ENCODE peak calls at places on chromosome 7, in four cellular contexts. C is neuronal stem cell, F is upper lobe of right lung, E is endodermal cell. H is an unnamed sample.

GRCh38 chr7:3561908-3562307 is 260.9 kb downstream of the SDK1 start:
- DNase-seq in C (no peak), F (no peak), E (no peak), H (no peak)

GRCh38 chr7:100785878-100786277 is 41.4 kb downstream of the EPHB4 start:
- DNase-seq in C (no peak), F (no peak), E (peak; percentile 75), H (peak; percentile 69)

GRCh38 chr7:113710310-113711106 is 208.3 kb downstream of the PPP1R3A start:
- DNase-seq in C (peak; percentile 81), F (no peak), E (peak; percentile 81), H (peak; percentile 43)

GRCh38 chr7:159144756-159145543 is at the start of gene VIPR2:
- DNase-seq in C (peak; percentile 17), F (no peak), E (peak; percentile 83), H (peak; percentile 88)

GRCh38 chr7:158382363-158382988 is 205.1 kb downstream of the PTPRN2 start:
- DNase-seq in C (no peak), F (peak; percentile 9), E (no peak), H (no peak)

GRCh38 chr7:48035967-48036478 is 680 bp downstream of the C7orf57 start:
- DNase-seq in C (peak; percentile 21), F (peak; percentile 72), E (peak; percentile 72), H (no peak)

GRCh38 chr7:127677433-127678230 is 25.6 kb downstream of the SND1 start:
- DNase-seq in C (no peak), F (no peak), E (no peak), H (no peak)

GRCh38 chr7:131570401-131570800 is 14.0 kb upstream of the PODXL start:
- DNase-seq in C (no peak), F (no peak), E (peak; percentile 36), H (no peak)

GRCh38 chr7:28207486-28208158 is 27.0 kb upstream of the JAZF1 start:
- DNase-seq in C (no peak), F (no peak), E (no peak), H (no peak)

GRCh38 chr7:29304756-29305155 is 110.2 kb downstream of the CHN2 start:
- DNase-seq in C (no peak), F (no peak), E (no peak), H (no peak)

GRCh38 chr7:134414109-134414508 is 44.8 kb downstream of the AKR1B1 start:
- DNase-seq in C (no peak), F (no peak), E (no peak), H (no peak)

GRCh38 chr7:68679456-68680234 is 918.6 kb upstream of the AUTS2 start:
- DNase-seq in C (no peak), F (no peak), E (no peak), H (no peak)

GRCh38 chr7:45670227-45670626 is 96.1 kb downstream of the ADCY1 start:
- DNase-seq in C (no peak), F (peak; percentile 38), E (peak; percentile 15), H (no peak)

GRCh38 chr7:7554021-7554432 is 12.7 kb upstream of the MIOS start:
- DNase-seq in C (no peak), F (no peak), E (no peak), H (no peak)

GRCh38 chr7:90461216-90461615 is 8.2 kb upstream of the PTTG1IP2 start:
- DNase-seq in C (no peak), F (no peak), E (no peak), H (no peak)

GRCh38 chr7:37714606-37715005 is 31.0 kb downstream of the GPR141 start:
- DNase-seq in C (no peak), F (no peak), E (no peak), H (no peak)

GRCh38 chr7:4523873-4524272 is 158.2 kb upstream of the FOXK1 start:
- DNase-seq in C (no peak), F (no peak), E (no peak), H (no peak)

GRCh38 chr7:155361363-155361680 is 63.6 kb downstream of the INSIG1 start:
- DNase-seq in C (no peak), F (peak; percentile 55), E (no peak), H (no peak)

GRCh38 chr7:2619120-2619519 is 12.7 kb upstream of the TTYH3 start:
- DNase-seq in C (no peak), F (no peak), E (no peak), H (no peak)

GRCh38 chr7:8365499-8366110 is 67.8 kb upstream of the NXPH1 start:
- DNase-seq in C (peak; percentile 20), F (no peak), E (no peak), H (peak; percentile 20)

GRCh38 chr7:22356855-22357310 is at the start of gene RAPGEF5:
- DNase-seq in C (peak; percentile 39), F (peak; percentile 81), E (peak; percentile 85), H (peak; percentile 93)

GRCh38 chr7:90064370-90064769 is 89.9 kb upstream of the STEAP1 start:
- DNase-seq in C (no peak), F (no peak), E (no peak), H (no peak)

GRCh38 chr7:140260338-140260737 is 83.6 kb upstream of the KDM7A start:
- DNase-seq in C (no peak), F (no peak), E (no peak), H (no peak)

GRCh38 chr7:12322287-12322902 is 81.3 kb downstream of the VWDE start:
- DNase-seq in C (no peak), F (no peak), E (no peak), H (no peak)

GRCh38 chr7:30225863-30226361 is 58.5 kb upstream of the ZNRF2 start:
- DNase-seq in C (no peak), F (peak; percentile 87), E (no peak), H (no peak)

GRCh38 chr7:81236560-81236959 is 317.7 kb upstream of the SEMA3C start:
- DNase-seq in C (no peak), F (no peak), E (no peak), H (no peak)

GRCh38 chr7:76063114-76063513 is 15.2 kb downstream of the MDH2 start:
- DNase-seq in C (no peak), F (no peak), E (no peak), H (peak; percentile 16)
- H3K36me3 ChIP-seq in C (peaks cover 96% of the 10 kb centered on the region), F (peaks cover 94% of the 10 kb centered on the region), E (peaks cover 75% of the 10 kb centered on the region), H (peaks cover 68% of the 10 kb centered on the region)

DNA sequence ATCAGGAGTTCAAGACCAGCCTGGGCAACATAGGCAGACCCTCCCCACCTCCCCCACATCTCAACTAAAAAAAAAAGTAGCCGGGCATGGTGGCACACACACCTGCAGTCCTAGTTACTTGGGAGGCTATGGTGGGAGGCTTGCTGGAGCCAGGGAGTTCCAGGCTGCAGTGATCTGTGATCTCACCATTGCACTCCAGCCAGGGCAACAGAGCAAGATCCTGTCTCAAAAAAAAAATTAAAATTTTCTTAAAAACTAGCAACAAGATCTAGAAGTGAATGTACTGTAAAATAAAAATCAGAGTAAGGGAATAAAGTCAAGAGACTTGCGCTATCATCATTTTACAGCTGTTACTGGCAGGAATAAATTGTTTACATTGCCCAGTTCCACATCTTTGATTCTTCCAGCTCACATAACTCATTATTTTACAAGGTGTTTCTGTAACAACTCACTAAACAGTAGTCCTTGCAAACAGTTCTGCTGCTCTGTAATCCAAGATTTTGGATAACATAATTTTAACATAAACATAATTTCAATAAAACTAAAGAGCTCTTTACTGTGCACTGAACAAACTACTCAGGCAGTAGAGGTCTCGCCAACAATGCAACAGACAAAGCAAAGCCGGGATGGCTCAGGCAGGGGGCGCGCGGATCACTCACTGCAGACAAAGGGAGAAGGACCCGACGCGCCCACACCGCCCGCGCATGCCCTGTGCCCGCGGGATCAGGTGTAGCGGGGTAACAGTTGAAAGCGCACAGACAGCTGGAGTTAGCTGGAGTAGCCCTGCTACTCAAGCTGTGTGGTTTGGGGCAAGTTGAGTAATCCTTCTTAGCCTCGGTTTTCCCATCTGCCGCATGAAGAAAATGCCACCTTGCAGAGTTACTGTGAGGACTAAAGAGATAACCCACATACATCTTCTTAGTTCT is 73.3 kb upstream of the NFE2L3 start:
- DNase-seq in C (peak; percentile 65), F (peak; percentile 81), E (peak; percentile 96), H (peak; percentile 91)
- H3K4me3 ChIP-seq in C (no peak overlapping the region), F (no peak overlapping the region), E (no peak overlapping the region), H (no peak overlapping the region)

DNA sequence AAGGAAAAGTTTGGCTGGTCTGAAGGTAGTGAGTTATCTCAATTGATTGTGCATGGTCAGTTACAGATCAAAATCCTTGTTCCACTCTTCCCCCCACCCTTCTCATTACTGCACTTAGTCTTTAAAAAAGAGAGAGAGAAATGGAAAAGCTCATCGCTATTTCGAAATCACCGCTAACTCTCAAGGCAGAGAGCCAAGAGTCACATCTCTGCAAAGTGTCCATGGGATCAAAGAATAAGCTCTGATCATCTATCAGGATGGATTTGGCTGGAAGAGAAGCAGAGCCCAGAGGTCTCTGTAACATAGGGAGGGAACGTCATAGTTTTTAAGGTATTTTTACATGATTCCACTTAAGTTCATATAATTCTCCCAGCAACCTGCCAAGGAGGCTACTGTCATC is 30.0 kb upstream of the MYH16 start:
- DNase-seq in C (no peak), F (no peak), E (no peak), H (no peak)
- H3K27me3 ChIP-seq in C (peaks cover under 1% of the 10 kb centered on the region), F (no peaks in the 10 kb centered on the region), E (peaks cover 7% of the 10 kb centered on the region), H (no peaks in the 10 kb centered on the region)

DNA sequence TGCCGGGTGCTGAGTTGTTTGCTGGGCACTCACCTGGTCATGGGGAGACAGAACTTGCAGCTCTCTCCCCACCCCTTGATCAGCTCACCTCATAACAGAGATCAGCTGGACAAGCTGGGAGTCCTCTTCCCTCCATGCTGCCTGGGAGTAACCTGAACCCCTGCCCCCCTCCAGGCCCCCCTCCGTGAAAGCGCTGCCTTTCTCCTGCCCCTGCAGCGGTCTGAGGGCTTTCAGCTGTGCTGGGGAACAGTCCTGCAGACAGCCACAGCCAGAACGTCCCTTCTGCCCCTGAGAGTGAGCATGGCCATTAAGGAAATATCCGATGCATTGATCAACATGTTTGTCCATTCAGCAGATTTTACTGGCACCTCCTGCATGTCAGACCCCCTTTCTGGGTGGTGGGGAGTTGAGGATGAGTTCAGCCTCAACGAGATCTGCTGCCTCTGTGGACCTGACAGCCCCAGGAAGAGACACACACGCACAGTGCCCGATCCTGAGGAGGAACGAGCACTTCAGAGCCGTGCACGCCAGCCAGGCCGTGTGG is 4.5 kb downstream of the FAM20C start:
- DNase-seq in C (no peak), F (no peak), E (no peak), H (no peak)
- H3K36me3 ChIP-seq in C (peaks cover 27% of the 10 kb centered on the region), F (peaks cover 65% of the 10 kb centered on the region), E (peaks cover 10% of the 10 kb centered on the region), H (peaks cover 30% of the 10 kb centered on the region)

GRCh38 chr7:142797799-142798377 is 27.1 kb downstream of the PRSS2 start:
- DNase-seq in C (no peak), F (no peak), E (peak; percentile 45), H (peak; percentile 53)
- H3K4me3 ChIP-seq in C (peak overlapping the region; percentile 79), F (peak overlapping the region; percentile 47), E (peak overlapping the region; percentile 81), H (peak overlapping the region; percentile 47)

GRCh38 chr7:129136887-129137647 is 7.4 kb upstream of the TSPAN33 start:
- DNase-seq in C (no peak), F (no peak), E (no peak), H (no peak)

GRCh38 chr7:129134356-129134972 is 10.0 kb upstream of the TSPAN33 start:
- DNase-seq in C (no peak), F (no peak), E (peak; percentile 25), H (no peak)
- H3K27me3 ChIP-seq in C (peaks cover 15% of the 10 kb centered on the region), F (no peaks in the 10 kb centered on the region), E (no peaks in the 10 kb centered on the region), H (no peaks in the 10 kb centered on the region)

GRCh38 chr7:102004229-102004628 is 186.8 kb downstream of the CUX1 start:
- DNase-seq in C (no peak), F (no peak), E (no peak), H (no peak)
- H3K36me3 ChIP-seq in C (peaks cover 3% of the 10 kb centered on the region), F (no peaks in the 10 kb centered on the region), E (peaks cover 5% of the 10 kb centered on the region), H (no peaks in the 10 kb centered on the region)

GRCh38 chr7:74579800-74580685 is 77.5 kb upstream of the GTF2I start:
- DNase-seq in C (no peak), F (peak; percentile 83), E (peak; percentile 58), H (no peak)
- H3K4me3 ChIP-seq in C (no peak overlapping the region), F (no peak overlapping the region), E (no peak overlapping the region), H (no peak overlapping the region)

GRCh38 chr7:994592-995308 is 11.8 kb downstream of the CYP2W1 start:
- DNase-seq in C (no peak), F (no peak), E (no peak), H (no peak)
- H3K27me3 ChIP-seq in C (no peaks in the 10 kb centered on the region), F (no peaks in the 10 kb centered on the region), E (no peaks in the 10 kb centered on the region), H (no peaks in the 10 kb centered on the region)